ENCODE peak calls at places on chromosomes 3 and 15, in five cellular contexts. H, G, P, X and U are unnamed samples.

GRCh38 chr3:196517142-196517808 is 2.1 kb upstream of the SMCO1 start:
- DNase-seq in P (no peak), X (no peak), G (no peak), H (no peak), U (no peak)

GRCh38 chr15:88904808-88905327 is 8.3 kb downstream of the MFGE8 start:
- DNase-seq in G (peak), X (peak), H (peak), P (peak), U (peak)

GRCh38 chr3:23203651-23204111 is 554 bp downstream of the UBE2E2 start:
- DNase-seq in G (no peak), X (peak), H (peak), P (peak), U (peak)

GRCh38 chr3:17910922-17911321 is 168.5 kb upstream of the TBC1D5 start:
- DNase-seq in G (no peak), P (no peak), X (no peak), H (no peak), U (no peak)

GRCh38 chr3:162141232-162141631 is 644.6 kb downstream of the OTOL1 start:
- DNase-seq in P (no peak), H (no peak), G (no peak), X (no peak), U (peak)

GRCh38 chr3:46845397-46845859 is 17.8 kb downstream of the MYL3 start:
- DNase-seq in X (peak), G (no peak), P (no peak), H (no peak), U (peak)

GRCh38 chr3:196192036-196193001 is 18.9 kb downstream of the ZDHHC19 start:
- DNase-seq in P (no peak), X (peak), G (peak), H (no peak), U (no peak)

GRCh38 chr3:158539414-158540014 is 31.5 kb upstream of the MLF1 start:
- DNase-seq in H (peak), X (no peak), P (no peak), G (peak), U (peak)

GRCh38 chr3:81744366-81744765 is 17.1 kb downstream of the GBE1 start:
- DNase-seq in G (no peak), P (no peak), H (no peak), X (no peak), U (peak)

GRCh38 chr15:95825672-95826387 is 504.7 kb upstream of the NR2F2 start:
- DNase-seq in X (no peak), P (no peak), H (no peak), G (no peak), U (peak)